ENCODE peak calls at places on chromosomes 7 and 10, in ten cellular contexts. L, Q, R, W, M, C, T, H, Y and V are unnamed samples.

GRCh38 chr7:107614425-107614824 is 34.4 kb downstream of the BCAP29 start:
- DNase-seq in L (no peak), Q (peak; percentile 83), R (no peak), W (no peak), M (no peak), C (no peak), T (no peak), H (no peak), Y (no peak), V (no peak)

GRCh38 chr10:88791924-88792323 is 10.6 kb upstream of the LIPM start:
- DNase-seq in L (peak; percentile 32), Q (peak; percentile 38), R (no peak), W (no peak), M (no peak), C (no peak), T (no peak), H (no peak), Y (no peak), V (no peak)

GRCh38 chr10:97454330-97455036 is 8.5 kb downstream of the ZDHHC16 start:
- DNase-seq in L (no peak), Q (no peak), R (no peak), W (no peak), M (no peak), C (no peak), T (no peak), H (peak; percentile 55), Y (no peak), V (no peak)

GRCh38 chr10:84452006-84452405 is 123.6 kb downstream of the CCSER2 start:
- DNase-seq in L (no peak), Q (no peak), R (no peak), W (no peak), M (no peak), C (no peak), T (no peak), H (no peak), Y (no peak), V (no peak)

GRCh38 chr10:61785410-61786105 is 115.9 kb upstream of the ARID5B start:
- DNase-seq in L (no peak), Q (no peak), R (no peak), W (no peak), M (no peak), C (no peak), T (no peak), H (no peak), Y (no peak), V (no peak)

GRCh38 chr7:151806204-151806603 is 70.7 kb downstream of the PRKAG2 start:
- DNase-seq in L (no peak), Q (no peak), R (no peak), W (no peak), M (no peak), C (no peak), T (peak; percentile 37), H (peak; percentile 78), Y (no peak), V (no peak)

GRCh38 chr7:155232911-155233702 is 64.6 kb upstream of the INSIG1 start:
- DNase-seq in L (no peak), Q (no peak), R (no peak), W (no peak), M (no peak), C (no peak), T (no peak), H (no peak), Y (peak; percentile 41), V (no peak)

GRCh38 chr10:3136336-3136735 is 36.2 kb downstream of the PITRM1 start:
- DNase-seq in L (no peak), Q (no peak), R (peak; percentile 81), W (no peak), M (no peak), C (no peak), T (no peak), H (no peak), Y (peak; percentile 48), V (no peak)

GRCh38 chr10:24467094-24467493 is 256.6 kb downstream of the ARHGAP21 start:
- DNase-seq in L (no peak), Q (no peak), R (no peak), W (no peak), M (no peak), C (no peak), T (no peak), H (no peak), Y (no peak), V (no peak)

GRCh38 chr10:110704906-110705476 is 60.9 kb downstream of the RBM20 start:
- DNase-seq in L (no peak), Q (no peak), R (no peak), W (no peak), M (no peak), C (no peak), T (no peak), H (no peak), Y (no peak), V (peak; percentile 19)

GRCh38 chr10:98487692-98488091 is 41.0 kb upstream of the HPS1 start:
- DNase-seq in L (peak; percentile 8), Q (no peak), R (no peak), W (no peak), M (no peak), C (no peak), T (no peak), H (no peak), Y (no peak), V (no peak)

GRCh38 chr10:98488669-98489430 is 42.1 kb upstream of the HPS1 start:
- DNase-seq in L (no peak), Q (peak; percentile 57), R (no peak), W (no peak), M (no peak), C (peak; percentile 57), T (no peak), H (no peak), Y (no peak), V (no peak)

GRCh38 chr10:98486421-98486820 is 39.7 kb upstream of the HPS1 start:
- DNase-seq in L (no peak), Q (peak; percentile 36), R (no peak), W (no peak), M (no peak), C (no peak), T (no peak), H (no peak), Y (no peak), V (no peak)

GRCh38 chr10:98483658-98484057 is 36.9 kb upstream of the HPS1 start:
- DNase-seq in L (no peak), Q (no peak), R (no peak), W (no peak), M (no peak), C (no peak), T (no peak), H (no peak), Y (no peak), V (no peak)

DNA sequence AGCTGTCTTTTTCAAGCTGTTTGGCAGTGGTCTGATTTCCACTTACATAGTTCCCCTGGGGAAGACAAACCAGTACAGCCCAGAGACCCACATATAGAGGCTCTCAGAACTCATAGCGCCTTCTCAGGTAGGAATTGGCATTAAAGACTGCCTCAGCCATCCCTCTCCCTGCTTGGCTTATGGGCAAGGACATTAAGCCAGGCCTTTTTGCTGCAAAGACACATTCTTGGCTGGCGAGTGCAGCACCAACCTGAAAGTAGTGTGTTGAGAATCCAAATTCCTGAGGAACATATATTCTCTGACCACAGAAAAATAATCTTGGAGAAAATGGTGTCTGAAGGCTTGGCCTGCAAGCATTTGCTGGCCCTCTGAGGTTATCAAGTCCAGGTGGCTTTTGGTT is 39.2 kb upstream of the HPS1 start:
- DNase-seq in L (no peak), Q (peak; percentile 39), R (no peak), W (no peak), M (no peak), C (no peak), T (no peak), H (no peak), Y (no peak), V (no peak)
- H3K27ac ChIP-seq in L (no peak overlapping the region), Q (no peak overlapping the region), R (no peak overlapping the region), W (no peak overlapping the region), M (no peak overlapping the region), C (peak overlapping the region; percentile 45), T (no peak overlapping the region), H (no peak overlapping the region), Y (no peak overlapping the region), V (no peak overlapping the region)

DNA sequence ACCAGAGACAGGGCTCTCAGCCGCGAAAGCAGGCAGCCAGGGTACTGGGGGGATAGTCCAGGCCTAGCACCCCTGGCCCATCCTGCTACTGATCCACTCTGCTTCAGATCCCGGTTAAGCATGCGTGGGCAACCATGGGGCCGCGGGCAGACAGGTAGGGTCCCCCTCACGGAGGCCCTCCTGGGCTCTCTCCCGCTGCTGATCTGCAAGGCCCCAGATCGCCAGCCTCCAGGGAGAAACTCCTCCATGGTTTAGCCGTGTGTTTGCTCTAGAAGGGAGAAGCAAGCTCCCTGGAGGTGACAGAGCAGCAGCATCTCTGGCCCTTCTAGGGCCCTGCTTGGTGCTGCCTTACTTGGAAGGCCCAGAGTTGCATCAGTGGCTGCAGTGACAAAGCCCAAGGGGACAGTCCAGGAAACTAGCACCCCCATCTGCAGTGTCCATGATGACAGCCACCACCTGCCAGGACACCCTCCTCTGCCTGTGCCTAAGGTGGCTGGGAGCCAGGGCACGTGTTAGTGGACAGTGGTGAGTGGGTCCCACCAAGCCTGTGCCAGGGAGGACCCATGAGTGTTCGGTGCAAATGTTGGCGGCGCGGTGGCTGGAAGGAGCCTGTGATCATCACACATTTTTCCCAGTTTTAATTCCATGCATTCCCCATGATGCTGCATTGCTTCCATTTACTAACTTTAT is 29.2 kb downstream of the CALML5 start:
- DNase-seq in L (no peak), Q (no peak), R (no peak), W (no peak), M (no peak), C (no peak), T (no peak), H (no peak), Y (no peak), V (no peak)
- H3K27ac ChIP-seq in L (no peak overlapping the region), Q (no peak overlapping the region), R (no peak overlapping the region), W (no peak overlapping the region), M (no peak overlapping the region), C (no peak overlapping the region), T (no peak overlapping the region), H (no peak overlapping the region), Y (no peak overlapping the region), V (no peak overlapping the region)

GRCh38 chr10:116597543-116597942 is 6.8 kb downstream of the PNLIPRP1 start:
- DNase-seq in L (no peak), Q (no peak), R (no peak), W (no peak), M (no peak), C (no peak), T (no peak), H (no peak), Y (no peak), V (no peak)
- H3K27ac ChIP-seq in L (no peak overlapping the region), Q (no peak overlapping the region), R (no peak overlapping the region), W (no peak overlapping the region), M (no peak overlapping the region), C (no peak overlapping the region), T (no peak overlapping the region), H (no peak overlapping the region), Y (no peak overlapping the region), V (no peak overlapping the region)

DNA sequence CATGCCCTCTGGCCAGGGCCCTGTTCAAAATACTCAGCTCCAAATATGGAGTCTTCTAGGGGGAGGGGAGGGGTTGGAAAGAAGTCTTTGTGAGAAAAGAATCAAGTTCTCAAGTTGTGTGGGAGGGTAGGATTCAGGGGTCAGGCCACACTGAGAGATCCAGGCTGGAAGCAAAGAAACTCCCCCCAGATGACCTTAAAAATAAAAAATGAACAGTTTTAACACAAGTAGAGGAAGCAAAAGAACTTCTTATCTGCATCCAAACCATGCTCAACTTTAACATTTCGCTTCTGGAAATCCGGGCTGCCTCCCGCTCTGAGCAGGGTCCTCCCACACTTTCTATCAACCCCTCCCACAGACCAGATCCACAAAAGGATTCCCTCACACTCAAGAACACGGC is 44.1 kb downstream of the CYTH3 start:
- DNase-seq in L (no peak), Q (no peak), R (no peak), W (no peak), M (no peak), C (no peak), T (no peak), H (no peak), Y (no peak), V (no peak)
- H3K27ac ChIP-seq in L (no peak overlapping the region), Q (no peak overlapping the region), R (peak overlapping the region; percentile 82), W (peak overlapping the region; percentile 53), M (no peak overlapping the region), C (no peak overlapping the region), T (peak overlapping the region; percentile 45), H (no peak overlapping the region), Y (no peak overlapping the region), V (peak overlapping the region; percentile 60)